ENCODE peak calls at places on chromosome 20, in four cellular contexts. D, P, R and E are unnamed samples.

GRCh38 chr20:49276201-49276894 is 1.5 kb downstream of the ZNFX1 start:
- DNase-seq in P (peak), R (no peak), D (peak), E (no peak)

GRCh38 chr20:14712302-14712739 is 374.9 kb upstream of the FLRT3 start:
- DNase-seq in P (peak), D (no peak), R (peak), E (no peak)

GRCh38 chr20:53711333-53712211 is 117.9 kb upstream of the ZNF217 start:
- DNase-seq in P (no peak), R (no peak), D (no peak), E (no peak)

GRCh38 chr20:14582855-14583254 is 245.4 kb upstream of the FLRT3 start:
- DNase-seq in D (no peak), P (peak), R (no peak), E (no peak)

GRCh38 chr20:60512436-60512835 is 554.2 kb downstream of the CDH26 start:
- DNase-seq in R (no peak), D (no peak), P (peak), E (no peak)

GRCh38 chr20:36855241-36855657 is 20.7 kb upstream of the TLDC2 start:
- DNase-seq in R (no peak), D (no peak), P (peak), E (no peak)

GRCh38 chr20:8242066-8242465 is 110.0 kb downstream of the PLCB1 start:
- DNase-seq in R (no peak), D (no peak), P (peak), E (no peak)

GRCh38 chr20:52631469-52631868 is 340.7 kb upstream of the TSHZ2 start:
- DNase-seq in P (no peak), R (no peak), D (no peak), E (no peak)

GRCh38 chr20:64038579-64039292 is 2.8 kb downstream of the C20orf204 start:
- DNase-seq in D (peak), R (peak), P (peak), E (peak)

GRCh38 chr20:32190608-32191415 is 16.7 kb downstream of the PLAGL2 start:
- DNase-seq in R (no peak), D (no peak), P (peak), E (no peak)

GRCh38 chr20:37564388-37565133 is 36.9 kb upstream of the BLCAP start:
- DNase-seq in R (no peak), D (peak), P (peak), E (no peak)

GRCh38 chr20:45887346-45887715 is at the start of gene SPATA25:
- DNase-seq in P (no peak), R (no peak), D (no peak), E (no peak)

GRCh38 chr20:986733-987355 is 15.3 kb downstream of the RSPO4 start:
- DNase-seq in R (no peak), P (no peak), D (no peak), E (no peak)

GRCh38 chr20:39070484-39071231 is 108.5 kb downstream of the DHX35 start:
- DNase-seq in P (peak), D (no peak), R (no peak), E (no peak)

GRCh38 chr20:62740286-62741141 is 31.9 kb downstream of the NTSR1 start:
- DNase-seq in D (peak), R (no peak), P (peak), E (peak)

GRCh38 chr20:15449061-15449460 is 1111.6 kb upstream of the FLRT3 start:
- DNase-seq in R (no peak), D (no peak), P (no peak), E (no peak)